ENCODE peak calls at places on chromosome 2, in seven cellular contexts. X is AG08396, Z is T-helper 9 cell, U is HCT116, S is AG20443, G is Calu3, O is T follicular helper cell. I is an unnamed sample.

GRCh38 chr2:112646791-112647720 is 1.3 kb downstream of the SLC20A1 start:
- DNase-seq in O (no peak), U (no peak), S (no peak), X (no peak), Z (no peak), G (no peak), I (no peak)

GRCh38 chr2:241425368-241425767 is 69.3 kb downstream of the FARP2 start:
- DNase-seq in X (no peak), U (no peak), O (no peak), G (no peak), S (no peak), Z (no peak), I (no peak)

GRCh38 chr2:148048475-148049221 is 27.8 kb downstream of the MBD5 start:
- DNase-seq in S (peak), Z (no peak), U (no peak), G (no peak), O (no peak), X (no peak), I (no peak)

GRCh38 chr2:42364653-42365052 is 3.6 kb upstream of the COX7A2L start:
- DNase-seq in Z (no peak), S (no peak), G (no peak), X (no peak), O (no peak), U (no peak), I (no peak)

GRCh38 chr2:174335605-174336402 is 1.1 kb downstream of the SP9 start:
- DNase-seq in Z (no peak), X (no peak), G (no peak), O (no peak), S (peak), U (no peak), I (no peak)

GRCh38 chr2:68200157-68200787 is 42.6 kb downstream of the PNO1 start:
- DNase-seq in X (no peak), S (no peak), O (no peak), Z (no peak), U (no peak), G (no peak), I (no peak)

GRCh38 chr2:157257312-157258252 is at the start of gene GALNT5:
- DNase-seq in X (peak), G (peak), Z (no peak), O (no peak), S (peak), U (no peak), I (no peak)

GRCh38 chr2:176128172-176129012 is 1.1 kb upstream of the HOXD8 start:
- DNase-seq in U (no peak), X (no peak), Z (no peak), G (no peak), S (no peak), O (no peak), I (no peak)

GRCh38 chr2:145088733-145089132 is 568.8 kb upstream of the ZEB2 start:
- DNase-seq in Z (no peak), X (no peak), O (no peak), G (no peak), U (no peak), S (no peak), I (no peak)